ENCODE peak calls at places on chromosomes 4 and X, in six cellular contexts. R is H1, H is right cardiac atrium, I is fibroblast of lung, A is astrocyte of the spinal cord, W is lower lobe of right lung. E is an unnamed sample.

GRCh38 chr4:112633477-112634235 is 3.1 kb downstream of the ZGRF1 start:
- DNase-seq in A (peak; percentile 53), H (no peak), I (peak; percentile 23), R (no peak), W (no peak), E (no peak)

GRCh38 chr4:41624765-41625164 is 86.8 kb downstream of the LIMCH1 start:
- DNase-seq in A (no peak), H (no peak), R (no peak), W (no peak), I (no peak), E (no peak)

GRCh38 chr4:170672571-170672970 is 582.8 kb upstream of the AADAT start:
- DNase-seq in H (no peak), R (no peak), I (peak; percentile 72), W (no peak), A (peak; percentile 53), E (peak; percentile 19)

GRCh38 chr4:128635141-128635911 is 174.2 kb upstream of the JADE1 start:
- DNase-seq in R (peak; percentile 42), A (peak; percentile 80), W (peak; percentile 85), I (peak; percentile 95), H (peak; percentile 95), E (no peak)

GRCh38 chrX:40996886-40997530 is 88.2 kb upstream of the USP9X start:
- DNase-seq in W (no peak), H (no peak), A (peak; percentile 84), R (no peak), I (peak; percentile 85), E (peak; percentile 49)

GRCh38 chrX:42535233-42535632 is 242.7 kb downstream of the PPP1R2C start:
- DNase-seq in H (no peak), R (no peak), W (no peak), I (no peak), A (no peak), E (no peak)

GRCh38 chr4:119781044-119781443 is 152.4 kb upstream of the PDE5A start:
- DNase-seq in W (no peak), A (no peak), I (no peak), R (no peak), H (no peak), E (no peak)

GRCh38 chr4:163681208-163681821 is 186.8 kb downstream of the TMA16 start:
- DNase-seq in A (peak; percentile 29), R (no peak), H (no peak), W (no peak), I (no peak), E (no peak)

GRCh38 chr4:81470456-81471327 is 1.0 kb downstream of the RASGEF1B start:
- DNase-seq in H (peak; percentile 72), A (no peak), I (no peak), R (peak; percentile 55), W (peak; percentile 80), E (no peak)

GRCh38 chr4:10063544-10064300 is 42.4 kb upstream of the SLC2A9 start:
- DNase-seq in R (peak; percentile 62), H (peak; percentile 86), I (peak; percentile 75), W (peak; percentile 66), A (peak; percentile 66), E (peak; percentile 54)

GRCh38 chr4:15336410-15337184 is 91.2 kb upstream of the C1QTNF7 start:
- DNase-seq in W (no peak), H (no peak), I (peak; percentile 86), A (peak; percentile 91), R (no peak), E (peak; percentile 56)

GRCh38 chrX:40105791-40106676 is 8.3 kb upstream of the BCOR start:
- DNase-seq in W (peak; percentile 82), R (peak; percentile 70), H (peak; percentile 91), I (peak; percentile 54), A (no peak), E (no peak)

GRCh38 chr4:64479338-64479737 is 70.1 kb upstream of the TECRL start:
- DNase-seq in W (no peak), R (no peak), H (no peak), I (no peak), A (no peak), E (no peak)

GRCh38 chrX:55839480-55839879 is 121.9 kb downstream of the RRAGB start:
- DNase-seq in A (no peak), H (no peak), I (no peak), W (no peak), R (peak; percentile 55), E (no peak)

GRCh38 chr4:35526456-35526855 is 717.9 kb downstream of the ARAP2 start:
- DNase-seq in R (no peak), I (no peak), H (no peak), A (no peak), W (no peak), E (no peak)

GRCh38 chrX:132631579-132632232 is 142.9 kb upstream of the MBNL3 start:
- DNase-seq in A (peak; percentile 45), R (no peak), W (no peak), H (no peak), I (peak; percentile 17), E (no peak)

GRCh38 chrX:24761306-24761705 is 67.6 kb downstream of the POLA1 start:
- DNase-seq in W (no peak), I (peak; percentile 75), A (peak; percentile 62), H (no peak), R (no peak), E (no peak)

GRCh38 chr4:102285831-102286230 is 59.5 kb downstream of the SLC39A8 start:
- DNase-seq in R (no peak), I (peak; percentile 15), H (no peak), W (no peak), A (peak; percentile 32), E (peak; percentile 27)
- H3K4me3 ChIP-seq in R (no peak overlapping the region), I (no peak overlapping the region), H (no peak overlapping the region), W (no peak overlapping the region), A (no peak overlapping the region), E (no peak overlapping the region)

GRCh38 chr4:7911044-7911578 is 28.6 kb downstream of the AFAP1 start:
- DNase-seq in W (no peak), I (peak; percentile 93), A (peak; percentile 76), R (no peak), H (peak; percentile 68), E (peak; percentile 95)
- H3K4me3 ChIP-seq in W (peak overlapping the region; percentile 13), I (no peak overlapping the region), A (no peak overlapping the region), R (peak overlapping the region; percentile 6), H (no peak overlapping the region), E (peak overlapping the region; percentile 25)

GRCh38 chrX:135974279-135974856 is 580 bp upstream of the MMGT1 start:
- DNase-seq in R (peak; percentile 48), H (peak; percentile 92), I (peak; percentile 60), A (peak; percentile 55), W (peak; percentile 74), E (peak; percentile 25)
- H3K4me3 ChIP-seq in R (peak overlapping the region; percentile 40), H (peak overlapping the region; percentile 63), I (peak overlapping the region; percentile 56), A (peak overlapping the region; percentile 18), W (peak overlapping the region; percentile 48), E (peak overlapping the region; percentile 40)

GRCh38 chr4:38469410-38469809 is 194.6 kb upstream of the KLF3 start:
- DNase-seq in H (no peak), A (no peak), W (no peak), R (no peak), I (no peak), E (no peak)
- H3K4me3 ChIP-seq in H (no peak overlapping the region), A (no peak overlapping the region), W (no peak overlapping the region), R (no peak overlapping the region), I (no peak overlapping the region), E (no peak overlapping the region)

GRCh38 chr4:38982356-38983095 is 49.7 kb downstream of the TMEM156 start:
- DNase-seq in W (no peak), H (no peak), A (no peak), R (no peak), I (no peak), E (peak; percentile 48)

GRCh38 chr4:38983756-38984647 is 48.2 kb downstream of the TMEM156 start:
- DNase-seq in I (peak; percentile 77), H (no peak), A (peak; percentile 47), R (no peak), W (no peak), E (peak; percentile 54)

GRCh38 chr4:38979511-38980230 is 52.5 kb downstream of the TMEM156 start:
- DNase-seq in W (no peak), A (no peak), R (no peak), I (no peak), H (no peak), E (no peak)

GRCh38 chr4:38979081-38979480 is 53.1 kb downstream of the TMEM156 start:
- DNase-seq in H (no peak), I (no peak), W (no peak), A (no peak), R (no peak), E (no peak)

GRCh38 chr4:38980903-38981676 is 51.1 kb downstream of the TMEM156 start:
- DNase-seq in I (peak; percentile 84), R (no peak), A (peak; percentile 85), W (no peak), H (no peak), E (peak; percentile 82)
- H3K4me3 ChIP-seq in I (no peak overlapping the region), R (no peak overlapping the region), A (no peak overlapping the region), W (no peak overlapping the region), H (no peak overlapping the region), E (no peak overlapping the region)

GRCh38 chrX:78103001-78103634 is 930 bp upstream of the PGK1 start:
- DNase-seq in R (no peak), W (no peak), I (no peak), A (no peak), H (peak; percentile 59), E (no peak)

GRCh38 chrX:78103656-78104446 is at the start of gene PGK1:
- DNase-seq in H (peak; percentile 99), A (peak; percentile 98), W (peak; percentile 97), R (peak; percentile 79), I (peak; percentile 98), E (peak; percentile 93)

GRCh38 chrX:78104447-78105176 is 564 bp downstream of the PGK1 start:
- DNase-seq in W (peak; percentile 78), I (peak; percentile 43), R (no peak), A (peak; percentile 41), H (peak; percentile 72), E (no peak)

GRCh38 chrX:78106651-78106986 is 2.6 kb downstream of the PGK1 start:
- DNase-seq in A (no peak), I (no peak), R (no peak), W (no peak), H (no peak), E (no peak)

GRCh38 chrX:78105944-78106650 is 2.0 kb downstream of the PGK1 start:
- DNase-seq in W (no peak), H (no peak), I (peak; percentile 5), R (no peak), A (no peak), E (no peak)
- H3K4me3 ChIP-seq in W (peak overlapping the region; percentile 72), H (peak overlapping the region; percentile 96), I (peak overlapping the region; percentile 87), R (peak overlapping the region; percentile 33), A (peak overlapping the region; percentile 90), E (peak overlapping the region; percentile 88)

GRCh38 chrX:139201924-139202323 is 328.6 kb upstream of the F9 start:
- DNase-seq in W (no peak), A (no peak), R (no peak), H (no peak), I (peak; percentile 25), E (no peak)

GRCh38 chrX:139204576-139204902 is 326.0 kb upstream of the F9 start:
- DNase-seq in I (no peak), H (no peak), R (no peak), W (peak; percentile 21), A (no peak), E (no peak)

GRCh38 chrX:139204903-139205667 is 325.5 kb upstream of the F9 start:
- DNase-seq in R (peak; percentile 57), H (peak; percentile 66), A (no peak), I (peak; percentile 59), W (peak; percentile 46), E (no peak)

GRCh38 chrX:139202742-139203410 is 327.7 kb upstream of the F9 start:
- DNase-seq in W (no peak), H (peak; percentile 53), I (no peak), A (no peak), R (peak; percentile 50), E (no peak)

GRCh38 chrX:139203681-139204575 is 326.6 kb upstream of the F9 start:
- DNase-seq in W (peak; percentile 45), I (peak; percentile 37), H (peak; percentile 49), R (peak; percentile 54), A (no peak), E (no peak)
- H3K4me3 ChIP-seq in W (peak overlapping the region; percentile 49), I (peak overlapping the region; percentile 54), H (peak overlapping the region; percentile 71), R (peak overlapping the region; percentile 37), A (peak overlapping the region; percentile 39), E (peak overlapping the region; percentile 46)

E was measured in skeletal muscle cell.